ENCODE peak calls at places on chromosomes 2 and 18, in six cellular contexts. P, F, S, J, W and K are unnamed samples.

GRCh38 chr18:62982600-62983251 is 267.4 kb downstream of the PHLPP1 start:
- DNase-seq in P (peak; percentile 55), F (peak; percentile 40), S (peak; percentile 61), J (peak; percentile 71), W (peak; percentile 65), K (no peak)

GRCh38 chr18:21996261-21996892 is 173.0 kb upstream of the GATA6 start:
- DNase-seq in P (peak; percentile 35), F (no peak), S (no peak), J (peak; percentile 19), W (peak; percentile 26), K (no peak)

GRCh38 chr2:141534671-141535359 is 596.0 kb downstream of the LRP1B start:
- DNase-seq in P (no peak), F (no peak), S (no peak), J (no peak), W (no peak), K (no peak)

GRCh38 chr2:55120634-55121359 is 70.5 kb upstream of the RTN4 start:
- DNase-seq in P (no peak), F (no peak), S (no peak), J (peak; percentile 48), W (peak; percentile 54), K (no peak)

GRCh38 chr2:42999856-43000241 is 207.5 kb upstream of the HAAO start:
- DNase-seq in P (no peak), F (no peak), S (no peak), J (no peak), W (no peak), K (no peak)

GRCh38 chr2:200416878-200417277 is 93.0 kb downstream of the KCTD18 start:
- DNase-seq in P (peak; percentile 41), F (no peak), S (no peak), J (no peak), W (no peak), K (no peak)

GRCh38 chr2:85584857-85585780 is 888 bp downstream of the VAMP5 start:
- DNase-seq in P (peak; percentile 85), F (no peak), S (no peak), J (peak; percentile 70), W (no peak), K (no peak)

GRCh38 chr18:79385749-79386341 is 9.9 kb upstream of the NFATC1 start:
- DNase-seq in P (no peak), F (no peak), S (no peak), J (no peak), W (no peak), K (no peak)

GRCh38 chr2:529425-529824 is 147.8 kb downstream of the TMEM18 start:
- DNase-seq in P (peak; percentile 16), F (no peak), S (no peak), J (peak; percentile 33), W (no peak), K (no peak)

GRCh38 chr2:182301093-182301492 is 125.7 kb downstream of the PDE1A start:
- DNase-seq in P (peak; percentile 13), F (no peak), S (no peak), J (peak; percentile 77), W (no peak), K (no peak)

GRCh38 chr2:64018715-64019082 is 529 bp downstream of the VPS54 start:
- DNase-seq in P (peak; percentile 43), F (no peak), S (no peak), J (peak; percentile 53), W (peak; percentile 38), K (no peak)

GRCh38 chr2:46296840-46297545 is at the start of gene EPAS1:
- DNase-seq in P (peak; percentile 88), F (no peak), S (peak; percentile 92), J (peak; percentile 86), W (peak; percentile 97), K (peak; percentile 76)

GRCh38 chr2:134276381-134277172 is 22.7 kb downstream of the MGAT5 start:
- DNase-seq in P (peak; percentile 45), F (no peak), S (no peak), J (peak; percentile 46), W (no peak), K (no peak)

GRCh38 chr2:111050701-111051376 is 69.9 kb upstream of the BCL2L11 start:
- DNase-seq in P (no peak), F (no peak), S (no peak), J (no peak), W (no peak), K (no peak)

GRCh38 chr18:9869713-9870430 is 15.9 kb upstream of the TXNDC2 start:
- DNase-seq in P (peak; percentile 73), F (no peak), S (no peak), J (peak; percentile 86), W (no peak), K (no peak)

GRCh38 chr2:235255716-235256115 is 238.1 kb upstream of the AGAP1 start:
- DNase-seq in P (no peak), F (no peak), S (no peak), J (peak; percentile 34), W (no peak), K (no peak)

GRCh38 chr18:64876833-64877232 is 727.9 kb upstream of the LINC00305 start:
- DNase-seq in P (no peak), F (no peak), S (no peak), J (no peak), W (no peak), K (no peak)

GRCh38 chr2:105139556-105140236 is 101.8 kb downstream of the MRPS9 start:
- DNase-seq in P (no peak), F (peak; percentile 18), S (no peak), J (no peak), W (no peak), K (no peak)

GRCh38 chr2:167001165-167001564 is 112.9 kb downstream of the XIRP2 start:
- DNase-seq in P (no peak), F (no peak), S (no peak), J (no peak), W (no peak), K (no peak)

GRCh38 chr2:238912916-238913875 is 65.3 kb downstream of the TWIST2 start:
- DNase-seq in P (no peak), F (no peak), S (no peak), J (no peak), W (peak; percentile 11), K (no peak)

GRCh38 chr2:94874277-94874997 is 3.2 kb downstream of the TEKT4 start:
- DNase-seq in P (no peak), F (no peak), S (peak; percentile 92), J (peak; percentile 9), W (no peak), K (no peak)

GRCh38 chr2:205764502-205764815 is 82.2 kb downstream of the NRP2 start:
- DNase-seq in P (no peak), F (no peak), S (peak; percentile 17), J (no peak), W (no peak), K (no peak)

GRCh38 chr18:49744395-49744987 is 68.8 kb downstream of the ACAA2 start:
- DNase-seq in P (no peak), F (no peak), S (no peak), J (no peak), W (no peak), K (no peak)

GRCh38 chr2:108571262-108571661 is 37.0 kb downstream of the LIMS1 start:
- DNase-seq in P (peak; percentile 32), F (no peak), S (no peak), J (peak; percentile 71), W (no peak), K (no peak)

GRCh38 chr2:127650041-127650784 is 4.3 kb downstream of the GPR17 start:
- DNase-seq in P (no peak), F (no peak), S (no peak), J (no peak), W (no peak), K (no peak)

GRCh38 chr18:44876024-44876423 is 195.3 kb downstream of the SETBP1 start:
- DNase-seq in P (no peak), F (no peak), S (no peak), J (no peak), W (no peak), K (no peak)

GRCh38 chr2:69911985-69912563 is 2.8 kb upstream of the MXD1 start:
- DNase-seq in P (peak; percentile 69), F (peak; percentile 47), S (no peak), J (peak; percentile 70), W (no peak), K (no peak)
- TF ChIP-seq CTCF in P (peak; percentile 47), F (no peak), S (peak; percentile 45), J (peak; percentile 42), W (peak; percentile 68), K (peak; percentile 83)

GRCh38 chr2:16487686-16488085 is 177.9 kb downstream of the CYRIA start:
- DNase-seq in P (peak; percentile 75), F (peak; percentile 5), S (no peak), J (peak; percentile 52), W (no peak), K (no peak)
- TF ChIP-seq CTCF in P (peak; percentile 63), F (peak; percentile 38), S (no peak), J (peak; percentile 11), W (peak; percentile 20), K (no peak)

GRCh38 chr18:24631238-24632025 is 171.0 kb downstream of the HRH4 start:
- DNase-seq in P (no peak), F (no peak), S (peak; percentile 31), J (no peak), W (no peak), K (no peak)
- TF ChIP-seq CTCF in P (no peak), F (no peak), S (no peak), J (no peak), W (no peak), K (no peak)

GRCh38 chr2:226799211-226799975 is at the start of gene IRS1:
- DNase-seq in P (peak; percentile 78), F (peak; percentile 70), S (peak; percentile 72), J (peak; percentile 81), W (peak; percentile 71), K (peak; percentile 24)

GRCh38 chr2:226797989-226798421 is 1.6 kb downstream of the IRS1 start:
- DNase-seq in P (no peak), F (no peak), S (peak; percentile 13), J (no peak), W (no peak), K (no peak)

GRCh38 chr2:226798422-226799210 is 1.0 kb downstream of the IRS1 start:
- DNase-seq in P (peak; percentile 58), F (no peak), S (peak; percentile 63), J (peak; percentile 62), W (peak; percentile 40), K (no peak)

GRCh38 chr2:226800941-226801784 is 1.5 kb upstream of the IRS1 start:
- DNase-seq in P (peak; percentile 80), F (no peak), S (peak; percentile 91), J (peak; percentile 76), W (peak; percentile 59), K (no peak)

DNA sequence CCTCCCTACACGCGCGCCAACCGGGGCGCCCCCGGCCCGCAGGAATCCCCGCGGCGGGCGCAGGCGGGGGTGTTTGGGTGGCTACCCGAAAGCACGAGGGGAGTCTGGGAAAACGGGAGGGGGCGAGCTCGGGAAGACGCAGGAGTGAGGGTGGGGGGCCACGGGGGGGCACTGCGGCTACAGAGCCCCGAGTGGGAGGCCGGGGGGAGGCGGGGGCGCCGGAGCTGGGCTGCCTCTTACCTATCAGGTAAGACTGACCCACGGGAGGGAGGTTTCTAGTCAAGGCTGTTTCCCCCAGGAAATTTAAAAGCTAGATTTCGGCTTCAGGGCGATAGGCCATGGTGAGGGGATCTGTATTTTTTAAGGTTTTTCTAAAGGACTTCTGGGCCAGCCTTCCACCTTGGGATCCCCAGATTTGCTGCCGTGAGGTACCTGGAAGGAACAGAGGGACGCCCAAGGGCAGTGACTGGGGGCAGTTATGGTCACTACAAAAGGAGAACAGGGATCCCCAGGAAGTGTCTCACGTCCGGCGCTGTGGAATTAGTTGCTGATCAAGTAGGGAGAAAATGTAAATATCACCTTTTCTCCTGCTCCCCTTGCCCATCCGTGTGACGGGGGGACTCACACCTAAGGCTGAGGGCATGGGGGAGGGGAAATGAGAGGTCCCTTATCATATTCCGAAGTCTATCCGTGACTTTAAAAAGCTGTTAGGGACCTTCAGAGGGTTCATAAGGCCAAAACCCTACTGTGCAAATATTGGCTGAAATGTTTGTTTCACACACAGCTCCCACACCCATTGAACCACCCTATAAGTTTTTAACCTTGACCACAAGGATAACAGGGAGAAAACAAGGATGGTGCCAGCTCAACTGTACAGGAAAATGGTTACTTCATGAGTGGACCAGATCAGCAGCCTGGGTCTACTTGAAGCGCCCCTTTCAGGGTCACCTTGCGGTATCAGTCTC is 638 bp upstream of the IRS1 start:
- DNase-seq in P (peak; percentile 33), F (no peak), S (no peak), J (peak; percentile 49), W (peak; percentile 24), K (no peak)
- TF ChIP-seq CTCF in P (no peak), F (no peak), S (no peak), J (no peak), W (peak; percentile 60), K (no peak)